ENCODE peak calls at places on chromosomes 6 and 20, in six cellular contexts. F is fibroblast of pulmonary artery; M is CD8-positive, alpha-beta memory T cell; Y is NCI-H1092 treated with DMSO at 0.1 percent for 48 hours; U is CD4-positive, alpha-beta T cell; K is glutamatergic neuron. Q is an unnamed sample.

GRCh38 chr20:23879811-23880374 is 345 bp upstream of the CST5 start:
- DNase-seq in U (no peak), M (no peak), K (no peak), Y (no peak), F (no peak), Q (no peak)

GRCh38 chr20:4151991-4152695 is 136.8 kb upstream of the RNF24 start:
- DNase-seq in Y (no peak), K (no peak), U (no peak), F (no peak), M (no peak), Q (no peak)

GRCh38 chr20:24617757-24618450 is 148.5 kb downstream of the SYNDIG1 start:
- DNase-seq in U (no peak), Y (no peak), F (no peak), K (no peak), M (no peak), Q (peak)

GRCh38 chr6:152750694-152751093 is at the start of gene VIP:
- DNase-seq in K (no peak), M (no peak), U (no peak), F (peak), Y (no peak), Q (no peak)

GRCh38 chr20:34815636-34816035 is 9.8 kb downstream of the NCOA6 start:
- DNase-seq in U (no peak), F (no peak), Y (no peak), K (no peak), M (no peak), Q (no peak)

GRCh38 chr20:46784450-46785127 is 75.1 kb downstream of the SLC2A10 start:
- DNase-seq in U (no peak), M (no peak), F (no peak), Y (no peak), K (no peak), Q (no peak)

GRCh38 chr6:17865243-17865642 is 122.2 kb downstream of the KIF13A start:
- DNase-seq in K (no peak), M (no peak), U (no peak), F (no peak), Y (no peak), Q (no peak)

GRCh38 chr6:18598865-18599264 is 211.7 kb downstream of the RNF144B start:
- DNase-seq in K (no peak), M (no peak), F (no peak), U (no peak), Y (no peak), Q (no peak)

GRCh38 chr6:42618686-42619085 is 54.9 kb downstream of the UBR2 start:
- DNase-seq in F (no peak), U (no peak), Y (no peak), M (no peak), K (no peak), Q (no peak)

GRCh38 chr6:106197441-106197840 is 111.3 kb downstream of the PRDM1 start:
- DNase-seq in M (no peak), Y (no peak), K (no peak), U (no peak), F (no peak), Q (no peak)

GRCh38 chr6:169664227-169664626 is 37.6 kb downstream of the WDR27 start:
- DNase-seq in Y (no peak), K (no peak), F (no peak), M (no peak), U (no peak), Q (no peak)